ENCODE peak calls at places on chromosomes 12 and 14, in seven cellular contexts. K, A, H, N, S, O and D are unnamed samples.

GRCh38 chr12:38898001-38898684 is 7.2 kb downstream of the CPNE8 start:
- DNase-seq in K (no peak), A (no peak), H (no peak), N (no peak), S (no peak), O (no peak), D (no peak)

GRCh38 chr14:52961060-52961639 is 10.3 kb upstream of the FERMT2 start:
- DNase-seq in K (peak), A (peak), H (peak), N (peak), S (no peak), O (peak), D (no peak)

GRCh38 chr14:91568626-91569025 is 58.5 kb upstream of the PPP4R3A start:
- DNase-seq in K (no peak), A (no peak), H (no peak), N (no peak), S (no peak), O (no peak), D (no peak)

GRCh38 chr14:78897443-78897842 is 727.3 kb downstream of the NRXN3 start:
- DNase-seq in K (no peak), A (no peak), H (no peak), N (no peak), S (no peak), O (no peak), D (no peak)

GRCh38 chr14:70237710-70238109 is 49.0 kb upstream of the SLC8A3 start:
- DNase-seq in K (no peak), A (no peak), H (no peak), N (no peak), S (no peak), O (no peak), D (no peak)

GRCh38 chr14:89750206-89750867 is 204.2 kb downstream of the EFCAB11 start:
- DNase-seq in K (no peak), A (no peak), H (no peak), N (peak), S (no peak), O (no peak), D (no peak)

GRCh38 chr14:103698380-103699260 is 16.6 kb downstream of the XRCC3 start:
- DNase-seq in K (no peak), A (peak), H (no peak), N (no peak), S (no peak), O (no peak), D (no peak)

GRCh38 chr14:88933203-88933602 is 108.8 kb downstream of the TTC8 start:
- DNase-seq in K (no peak), A (peak), H (no peak), N (no peak), S (no peak), O (no peak), D (no peak)

GRCh38 chr14:59305836-59306555 is 117.5 kb downstream of the DAAM1 start:
- DNase-seq in K (no peak), A (no peak), H (no peak), N (peak), S (no peak), O (peak), D (no peak)

GRCh38 chr12:22340143-22340542 is 5.6 kb upstream of the ST8SIA1 start:
- DNase-seq in K (no peak), A (no peak), H (no peak), N (no peak), S (no peak), O (no peak), D (no peak)

GRCh38 chr14:52296378-52296777 is 17.7 kb upstream of the PTGER2 start:
- DNase-seq in K (no peak), A (no peak), H (no peak), N (no peak), S (no peak), O (no peak), D (no peak)

GRCh38 chr14:96362071-96362964 is 823 bp downstream of the ATG2B start:
- DNase-seq in K (peak), A (peak), H (peak), N (peak), S (no peak), O (peak), D (no peak)

GRCh38 chr14:71733210-71733883 is 198.9 kb upstream of the RGS6 start:
- DNase-seq in K (no peak), A (no peak), H (no peak), N (peak), S (no peak), O (peak), D (peak)

GRCh38 chr12:93571854-93572711 is at the start of gene SOCS2:
- DNase-seq in K (peak), A (peak), H (peak), N (peak), S (peak), O (no peak), D (no peak)

GRCh38 chr14:42665083-42665482 is 1058.4 kb downstream of the LRFN5 start:
- DNase-seq in K (no peak), A (peak), H (no peak), N (no peak), S (no peak), O (no peak), D (no peak)

GRCh38 chr12:70806827-70807226 is 113.7 kb downstream of the PTPRR start:
- DNase-seq in K (no peak), A (no peak), H (no peak), N (no peak), S (no peak), O (no peak), D (no peak)

GRCh38 chr12:57456145-57456700 is 1.1 kb downstream of the INHBE start:
- DNase-seq in K (peak), A (peak), H (peak), N (peak), S (peak), O (no peak), D (no peak)

GRCh38 chr14:37081856-37082255 is 90.5 kb downstream of the SLC25A21 start:
- DNase-seq in K (no peak), A (no peak), H (no peak), N (no peak), S (no peak), O (no peak), D (no peak)

GRCh38 chr14:53187921-53188463 is 34.9 kb upstream of the DDHD1 start:
- DNase-seq in K (no peak), A (no peak), H (no peak), N (no peak), S (no peak), O (no peak), D (no peak)

GRCh38 chr14:71693373-71693772 is 238.9 kb upstream of the RGS6 start:
- DNase-seq in K (no peak), A (peak), H (no peak), N (peak), S (no peak), O (peak), D (peak)

GRCh38 chr14:104481323-104481722 is 98.2 kb upstream of the C14orf180 start:
- DNase-seq in K (no peak), A (no peak), H (no peak), N (no peak), S (no peak), O (no peak), D (no peak)

GRCh38 chr12:26740991-26741390 is 92.0 kb downstream of the ITPR2 start:
- DNase-seq in K (no peak), A (peak), H (no peak), N (no peak), S (no peak), O (no peak), D (no peak)

GRCh38 chr12:29546000-29546399 is 48.5 kb upstream of the OVCH1 start:
- DNase-seq in K (no peak), A (no peak), H (no peak), N (no peak), S (no peak), O (no peak), D (no peak)

GRCh38 chr12:49624919-49625577 is 1.7 kb downstream of the PRPF40B start:
- DNase-seq in K (no peak), A (no peak), H (no peak), N (peak), S (no peak), O (no peak), D (no peak)

GRCh38 chr12:9118161-9118560 is 2.4 kb upstream of the A2M start:
- DNase-seq in K (no peak), A (no peak), H (no peak), N (peak), S (no peak), O (no peak), D (no peak)

GRCh38 chr12:32494676-32495075 is 95.3 kb downstream of the FGD4 start:
- DNase-seq in K (no peak), A (peak), H (no peak), N (no peak), S (no peak), O (no peak), D (no peak)

GRCh38 chr14:92988786-92989755 is 66.1 kb downstream of the CHGA start:
- DNase-seq in K (no peak), A (peak), H (no peak), N (no peak), S (no peak), O (no peak), D (no peak)

GRCh38 chr14:95375539-95376109 is 55.9 kb upstream of the CLMN start:
- DNase-seq in K (no peak), A (no peak), H (no peak), N (no peak), S (no peak), O (no peak), D (no peak)